ENCODE peak calls at places on chromosomes 4 and X, in eight cellular contexts. D is chondrocyte; Z is stimulated activated CD4-positive, alpha-beta T cell treated with anti-CD3 and anti-CD28 coated beads, TNF-alpha, amount 100 ng/mL, for 48 hours; W is NAMALWA; P is kidney tubule cell; O is testis; G is CD4-positive, alpha-beta memory T cell; R is posterior vena cava. C is an unnamed sample.

GRCh38 chrX:267771-268261 is 13.4 kb upstream of the PLCXD1 start:
- DNase-seq in W (no peak), O (peak), D (peak), P (no peak), G (no peak), R (peak), Z (no peak), C (no peak)

GRCh38 chr4:10619220-10619619 is 65.3 kb downstream of the CLNK start:
- DNase-seq in W (no peak), D (no peak), Z (no peak), P (peak), R (no peak), G (no peak), O (no peak), C (peak)

GRCh38 chrX:104343408-104344129 is 88.8 kb upstream of the ESX1 start:
- DNase-seq in W (peak), G (peak), R (no peak), D (no peak), Z (peak), O (peak), P (peak), C (peak)

GRCh38 chr4:130422255-130422654 is 1326.3 kb downstream of the C4orf33 start:
- DNase-seq in P (no peak), Z (no peak), R (no peak), W (peak), G (no peak), O (no peak), D (no peak), C (no peak)

GRCh38 chr4:16912896-16913295 is 14.5 kb upstream of the LDB2 start:
- DNase-seq in D (no peak), R (no peak), P (no peak), Z (no peak), G (no peak), W (no peak), O (no peak), C (no peak)

GRCh38 chr4:106367072-106367471 is 1.5 kb downstream of the GIMD1 start:
- DNase-seq in G (no peak), W (no peak), D (no peak), P (no peak), Z (no peak), O (no peak), R (no peak), C (no peak)

GRCh38 chr4:8821151-8821950 is 50.3 kb downstream of the HMX1 start:
- DNase-seq in W (no peak), O (peak), P (no peak), Z (no peak), R (peak), G (no peak), D (peak), C (no peak)

GRCh38 chr4:69874507-69874906 is 14.6 kb upstream of the SULT1E1 start:
- DNase-seq in D (no peak), R (no peak), Z (no peak), O (no peak), W (no peak), G (no peak), P (peak), C (no peak)

GRCh38 chrX:136626237-136626636 is 21.7 kb upstream of the CD40LG start:
- DNase-seq in D (no peak), Z (no peak), R (no peak), P (no peak), W (no peak), O (no peak), G (no peak), C (no peak)

GRCh38 chr4:53489279-53489889 is 101.9 kb downstream of the LNX1 start:
- DNase-seq in W (no peak), P (peak), O (no peak), R (no peak), Z (no peak), D (no peak), G (no peak), C (peak)

GRCh38 chr4:150518559-150518958 is 63.4 kb upstream of the MAB21L2 start:
- DNase-seq in G (no peak), W (no peak), D (no peak), P (peak), O (no peak), R (no peak), Z (no peak), C (peak)

GRCh38 chrX:25204182-25204581 is 188.4 kb upstream of the ARX start:
- DNase-seq in G (no peak), Z (no peak), P (no peak), W (no peak), D (no peak), R (no peak), O (no peak), C (no peak)

GRCh38 chr4:53840643-53841042 is 223.8 kb downstream of the CHIC2 start:
- DNase-seq in P (no peak), O (no peak), G (no peak), D (no peak), Z (no peak), R (no peak), W (no peak), C (peak)

GRCh38 chrX:3549442-3549875 is 164.0 kb downstream of the PRKX start:
- DNase-seq in O (no peak), G (no peak), D (no peak), W (no peak), R (no peak), P (peak), Z (no peak), C (peak)

GRCh38 chr4:149203256-149204001 is 612.2 kb downstream of the IQCM start:
- DNase-seq in O (no peak), W (no peak), R (no peak), Z (no peak), D (no peak), G (no peak), P (no peak), C (peak)

GRCh38 chr4:32884198-32884597 is 2164.0 kb downstream of the PCDH7 start:
- DNase-seq in D (no peak), R (no peak), W (no peak), P (peak), O (no peak), G (no peak), Z (no peak), C (peak)

GRCh38 chr4:152014280-152014679 is 253.5 kb upstream of the GATB start:
- DNase-seq in W (peak), R (no peak), Z (peak), P (no peak), G (peak), D (no peak), O (no peak), C (no peak)

GRCh38 chrX:31483336-31483735 is 411.5 kb upstream of the FTHL17 start:
- DNase-seq in Z (no peak), P (peak), O (peak), W (no peak), D (no peak), G (no peak), R (no peak), C (peak)

GRCh38 chrX:150767475-150768131 is 74.4 kb downstream of the MTMR1 start:
- DNase-seq in D (no peak), W (no peak), O (no peak), R (no peak), P (peak), Z (peak), G (no peak), C (peak)

GRCh38 chr4:141772838-141773237 is 136.5 kb downstream of the IL15 start:
- DNase-seq in Z (no peak), W (no peak), G (no peak), D (no peak), R (no peak), O (no peak), P (no peak), C (no peak)

GRCh38 chr4:76216975-76217814 is 3.6 kb upstream of the SCARB2 start:
- DNase-seq in P (no peak), R (no peak), Z (no peak), W (no peak), G (no peak), D (no peak), O (no peak), C (no peak)

GRCh38 chr4:70946944-70947343 is 44.8 kb downstream of the MOB1B start:
- DNase-seq in P (no peak), W (no peak), R (no peak), Z (no peak), G (no peak), O (no peak), D (no peak), C (peak)

C was measured in fibroblast of mammary gland.